ENCODE peak calls at places on chromosomes 1 and 21, in eight cellular contexts. P is anterior cingulate cortex; T is activated T-cell treated with anti-CD3 and anti-CD28 coated beads, Interleukin-2, amount 50 U/mL, for 72 hours; N is stimulated activated CD8-positive, alpha-beta memory T cell treated with anti-CD3 and anti-CD28 coated beads, Interleukin-15, amount 100 ng/mL, for 48 hours; Y is foreskin fibroblast; B is Caki2; W is left ventricle myocardium superior; U is AG08395. Q is an unnamed sample.

GRCh38 chr1:45913183-45913924 is 109.9 kb downstream of the MAST2 start:
- DNase-seq in P (peak), T (peak), N (no peak), Y (peak), B (no peak), W (peak), U (peak), Q (peak)

GRCh38 chr1:43648448-43648847 is 1.5 kb upstream of the KDM4A start:
- DNase-seq in P (no peak), T (no peak), N (no peak), Y (no peak), B (no peak), W (no peak), U (no peak), Q (no peak)

GRCh38 chr1:17559618-17560419 is 20.3 kb downstream of the ARHGEF10L start:
- DNase-seq in P (no peak), T (no peak), N (no peak), Y (no peak), B (peak), W (no peak), U (no peak), Q (no peak)

GRCh38 chr1:73662526-73662925 is 535.5 kb downstream of the LRRIQ3 start:
- DNase-seq in P (no peak), T (no peak), N (no peak), Y (no peak), B (no peak), W (no peak), U (no peak), Q (no peak)

GRCh38 chr21:26965567-26966359 is 1.1 kb downstream of the ADAMTS5 start:
- DNase-seq in P (peak), T (no peak), N (no peak), Y (no peak), B (no peak), W (peak), U (peak), Q (no peak)

GRCh38 chr1:66278260-66279046 is 255.5 kb upstream of the SGIP1 start:
- DNase-seq in P (peak), T (no peak), N (no peak), Y (no peak), B (no peak), W (no peak), U (no peak), Q (no peak)

GRCh38 chr1:218209351-218209861 is 75.7 kb upstream of the RRP15 start:
- DNase-seq in P (no peak), T (no peak), N (no peak), Y (peak), B (no peak), W (no peak), U (peak), Q (peak)

GRCh38 chr21:35408401-35408800 is 359.3 kb upstream of the RUNX1 start:
- DNase-seq in P (no peak), T (no peak), N (no peak), Y (no peak), B (no peak), W (no peak), U (peak), Q (no peak)

GRCh38 chr1:116954450-116954849 is 44.7 kb downstream of the PTGFRN start:
- DNase-seq in P (no peak), T (no peak), N (no peak), Y (no peak), B (no peak), W (peak), U (no peak), Q (no peak)

GRCh38 chr1:201546093-201546492 is 7.2 kb downstream of the NAV1 start:
- DNase-seq in P (no peak), T (no peak), N (no peak), Y (no peak), B (peak), W (no peak), U (no peak), Q (no peak)

GRCh38 chr1:89547563-89548485 is 23.2 kb downstream of the LRRC8B start:
- DNase-seq in P (no peak), T (no peak), N (no peak), Y (peak), B (no peak), W (no peak), U (peak), Q (no peak)

GRCh38 chr1:210222288-210223006 is 10.1 kb upstream of the SERTAD4 start:
- DNase-seq in P (no peak), T (no peak), N (no peak), Y (no peak), B (peak), W (no peak), U (no peak), Q (no peak)

GRCh38 chr21:16870116-16870515 is 642.7 kb upstream of the CXADR start:
- DNase-seq in P (no peak), T (no peak), N (no peak), Y (peak), B (no peak), W (no peak), U (peak), Q (peak)

GRCh38 chr1:64829411-64830033 is 84.6 kb downstream of the RAVER2 start:
- DNase-seq in P (no peak), T (no peak), N (no peak), Y (no peak), B (no peak), W (no peak), U (no peak), Q (no peak)

GRCh38 chr1:11784993-11785769 is 20.6 kb downstream of the MTHFR start:
- DNase-seq in P (peak), T (peak), N (no peak), Y (no peak), B (peak), W (peak), U (peak), Q (no peak)

GRCh38 chr1:5915587-5916571 is 76.3 kb downstream of the NPHP4 start:
- DNase-seq in P (peak), T (peak), N (no peak), Y (peak), B (peak), W (no peak), U (peak), Q (peak)

GRCh38 chr1:162406811-162407210 is 5.1 kb downstream of the SH2D1B start:
- DNase-seq in P (no peak), T (no peak), N (no peak), Y (peak), B (no peak), W (no peak), U (no peak), Q (no peak)

GRCh38 chr1:12208764-12209494 is 20.9 kb upstream of the VPS13D start:
- DNase-seq in P (peak), T (peak), N (peak), Y (peak), B (peak), W (peak), U (peak), Q (peak)

GRCh38 chr21:15725949-15726348 is 3.8 kb upstream of the USP25 start:
- DNase-seq in P (no peak), T (no peak), N (no peak), Y (no peak), B (no peak), W (no peak), U (no peak), Q (no peak)

GRCh38 chr1:68173283-68174172 is 58.8 kb downstream of the WLS start:
- DNase-seq in P (no peak), T (no peak), N (no peak), Y (no peak), B (peak), W (no peak), U (no peak), Q (no peak)

GRCh38 chr1:111878096-111878495 is 111.4 kb downstream of the KCND3 start:
- DNase-seq in P (no peak), T (no peak), N (no peak), Y (no peak), B (no peak), W (no peak), U (no peak), Q (no peak)

GRCh38 chr1:32178380-32179192 is 889 bp upstream of the TXLNA start:
- DNase-seq in P (no peak), T (no peak), N (no peak), Y (no peak), B (no peak), W (no peak), U (no peak), Q (no peak)

GRCh38 chr1:107358611-107359342 is 217.9 kb downstream of the NTNG1 start:
- DNase-seq in P (no peak), T (no peak), N (no peak), Y (no peak), B (no peak), W (no peak), U (no peak), Q (no peak)

GRCh38 chr1:203161703-203162102 is 13.9 kb downstream of the MYBPH start:
- DNase-seq in P (no peak), T (no peak), N (no peak), Y (no peak), B (no peak), W (no peak), U (no peak), Q (no peak)

GRCh38 chr1:45356186-45356585 is 15.9 kb upstream of the MUTYH start:
- DNase-seq in P (no peak), T (no peak), N (no peak), Y (no peak), B (no peak), W (no peak), U (no peak), Q (no peak)

GRCh38 chr1:37850352-37850955 is 8.9 kb downstream of the MTF1 start:
- DNase-seq in P (no peak), T (no peak), N (no peak), Y (no peak), B (no peak), W (no peak), U (no peak), Q (no peak)

GRCh38 chr1:245301162-245301580 is 146.4 kb downstream of the KIF26B start:
- DNase-seq in P (no peak), T (no peak), N (no peak), Y (no peak), B (no peak), W (peak), U (peak), Q (peak)

GRCh38 chr21:28657576-28657975 is 335.1 kb downstream of the LTN1 start:
- DNase-seq in P (no peak), T (no peak), N (no peak), Y (no peak), B (no peak), W (no peak), U (no peak), Q (no peak)

GRCh38 chr1:155978973-155979429 is 654 bp upstream of the ARHGEF2 start:
- DNase-seq in P (no peak), T (no peak), N (no peak), Y (no peak), B (no peak), W (peak), U (no peak), Q (no peak)

GRCh38 chr1:89821322-89822108 is 683 bp downstream of the LRRC8D start:
- DNase-seq in P (peak), T (peak), N (peak), Y (no peak), B (peak), W (peak), U (peak), Q (no peak)

GRCh38 chr1:41109316-41110263 is 88.1 kb upstream of the SLFNL1 start:
- DNase-seq in P (no peak), T (no peak), N (no peak), Y (peak), B (peak), W (no peak), U (peak), Q (peak)

GRCh38 chr1:73910466-73910865 is 287.5 kb downstream of the LRRIQ3 start:
- DNase-seq in P (no peak), T (no peak), N (no peak), Y (no peak), B (peak), W (no peak), U (peak), Q (no peak)

GRCh38 chr1:221040716-221041275 is 161.6 kb downstream of the HLX start:
- DNase-seq in P (no peak), T (no peak), N (no peak), Y (no peak), B (no peak), W (no peak), U (no peak), Q (no peak)

GRCh38 chr1:21028520-21029145 is 148.1 kb downstream of the EIF4G3 start:
- DNase-seq in P (no peak), T (no peak), N (no peak), Y (no peak), B (no peak), W (no peak), U (no peak), Q (no peak)

GRCh38 chr1:6907676-6908434 is 122.6 kb downstream of the CAMTA1 start:
- DNase-seq in P (no peak), T (no peak), N (no peak), Y (no peak), B (no peak), W (no peak), U (no peak), Q (no peak)

GRCh38 chr1:235898126-235898525 is 31.4 kb upstream of the LYST start:
- DNase-seq in P (no peak), T (no peak), N (no peak), Y (no peak), B (no peak), W (no peak), U (peak), Q (no peak)

GRCh38 chr1:113219828-113220227 is 146.8 kb downstream of the LRIG2 start:
- DNase-seq in P (no peak), T (no peak), N (no peak), Y (no peak), B (no peak), W (no peak), U (no peak), Q (no peak)

Q was measured in AG04450.